ENCODE peak calls at places on chromosomes 4 and X, in six cellular contexts. H is M059J; V is H9; X is CD4-positive, alpha-beta T cell; T is H54; P is iPS-NIHi11. Q is an unnamed sample.

GRCh38 chr4:80308466-80308822 is 27.1 kb upstream of the CFAP299 start:
- DNase-seq in V (no peak), P (no peak), H (no peak), X (no peak), T (no peak), Q (no peak)

GRCh38 chrX:133415276-133416105 is at the start of gene GPC4:
- DNase-seq in V (peak), P (peak), H (peak), T (peak), X (no peak), Q (peak)

GRCh38 chrX:12978205-12979010 is 3.5 kb downstream of the TMSB4X start:
- DNase-seq in V (peak), P (peak), X (peak), T (no peak), H (peak), Q (no peak)

GRCh38 chr4:22070256-22070655 is 121.7 kb upstream of the KCNIP4 start:
- DNase-seq in H (no peak), T (no peak), V (no peak), P (no peak), X (no peak), Q (no peak)

GRCh38 chr4:37964734-37965457 is 4.7 kb downstream of the PTTG2 start:
- DNase-seq in V (no peak), H (no peak), X (no peak), P (no peak), T (no peak), Q (no peak)

GRCh38 chr4:94635172-94635571 is 122.6 kb upstream of the BMPR1B start:
- DNase-seq in H (peak), V (no peak), T (no peak), X (no peak), P (no peak), Q (no peak)

GRCh38 chr4:107034982-107035710 is 967 bp downstream of the DKK2 start:
- DNase-seq in H (peak), T (no peak), V (peak), X (no peak), P (peak), Q (no peak)

GRCh38 chr4:122639181-122639580 is 18.3 kb upstream of the IL21 start:
- DNase-seq in X (no peak), H (no peak), V (no peak), P (no peak), T (no peak), Q (no peak)

GRCh38 chrX:109797311-109797975 is 64.4 kb upstream of the ACSL4 start:
- DNase-seq in H (peak), T (no peak), P (no peak), V (no peak), X (no peak), Q (peak)

GRCh38 chr4:168856312-168856711 is 153.7 kb downstream of the CBR4 start:
- DNase-seq in P (no peak), X (no peak), T (no peak), H (peak), V (no peak), Q (peak)

GRCh38 chrX:108091266-108091877 is at the start of the genes ATG4A and PSMD10:
- DNase-seq in T (peak), H (peak), P (peak), V (peak), X (peak), Q (peak)

GRCh38 chrX:12956704-12957541 is 18.0 kb upstream of the TMSB4X start:
- DNase-seq in V (no peak), H (peak), X (peak), T (no peak), P (peak), Q (peak)

GRCh38 chr4:113420938-113421337 is 340.6 kb downstream of the CAMK2D start:
- DNase-seq in X (no peak), V (no peak), P (no peak), H (no peak), T (no peak), Q (no peak)

GRCh38 chrX:47578692-47579091 is 3.5 kb upstream of the TIMP1 start:
- DNase-seq in X (no peak), T (no peak), H (no peak), V (no peak), P (no peak), Q (no peak)

GRCh38 chr4:157075401-157075800 is 549 bp upstream of the GLRB start:
- DNase-seq in H (no peak), T (no peak), P (no peak), X (no peak), V (no peak), Q (peak)

GRCh38 chrX:123590842-123591491 is 141.9 kb downstream of the THOC2 start:
- DNase-seq in V (no peak), X (no peak), P (no peak), T (no peak), H (peak), Q (peak)

GRCh38 chrX:21975827-21976226 is 35.3 kb downstream of the SMS start:
- DNase-seq in X (no peak), T (no peak), H (no peak), V (no peak), P (no peak), Q (peak)

GRCh38 chr4:105551968-105552746 is at the start of gene ARHGEF38:
- DNase-seq in T (no peak), X (no peak), H (peak), P (peak), V (peak), Q (peak)

GRCh38 chr4:8495803-8496202 is 55.2 kb downstream of the TRMT44 start:
- DNase-seq in V (no peak), H (no peak), P (no peak), T (no peak), X (no peak), Q (no peak)

GRCh38 chrX:29155286-29155685 is 568.0 kb downstream of the IL1RAPL1 start:
- DNase-seq in V (no peak), P (no peak), H (no peak), T (no peak), X (no peak), Q (no peak)

GRCh38 chr4:168739851-168740250 is 243.0 kb downstream of the PALLD start:
- DNase-seq in X (no peak), H (no peak), P (no peak), V (no peak), T (no peak), Q (no peak)

GRCh38 chrX:78746496-78746895 is 1.0 kb upstream of the LPAR4 start:
- DNase-seq in X (no peak), T (no peak), H (no peak), V (peak), P (peak), Q (no peak)

GRCh38 chr4:118797558-118798142 is 38.3 kb downstream of the SEC24D start:
- DNase-seq in V (no peak), T (no peak), X (no peak), H (no peak), P (no peak), Q (no peak)

GRCh38 chr4:82890913-82891727 is at the start of gene SEC31A:
- DNase-seq in H (peak), X (peak), V (peak), P (peak), T (peak), Q (peak)

GRCh38 chrX:123779908-123780396 is 47.1 kb upstream of the THOC2 start:
- DNase-seq in P (no peak), H (peak), V (no peak), X (no peak), T (no peak), Q (no peak)

GRCh38 chr4:177070533-177070932 is 239.1 kb upstream of the NEIL3 start:
- DNase-seq in T (no peak), P (no peak), H (no peak), X (no peak), V (no peak), Q (no peak)

GRCh38 chrX:41666251-41666650 is 22.5 kb upstream of the GPR34 start:
- DNase-seq in P (no peak), H (peak), V (no peak), X (no peak), T (no peak), Q (no peak)

GRCh38 chr4:184651899-184652298 is 2.4 kb downstream of the PRIMPOL start:
- DNase-seq in T (no peak), V (no peak), P (no peak), X (no peak), H (no peak), Q (no peak)

GRCh38 chr4:128810871-128811570 is 1.5 kb downstream of the JADE1 start:
- DNase-seq in T (peak), V (peak), X (peak), P (peak), H (peak), Q (peak)

GRCh38 chr4:140856692-140857091 is 100.5 kb upstream of the TBC1D9 start:
- DNase-seq in P (peak), H (peak), X (no peak), V (peak), T (peak), Q (peak)

GRCh38 chrX:19647159-19647558 is 131.9 kb upstream of the MAP3K15 start:
- DNase-seq in H (no peak), V (no peak), T (no peak), X (no peak), P (no peak), Q (no peak)

GRCh38 chr4:160514126-160514525 is 1411.2 kb downstream of the RAPGEF2 start:
- DNase-seq in P (no peak), T (no peak), H (peak), X (no peak), V (no peak), Q (no peak)